ENCODE peak calls at places on chromosomes 16 and 17, in four cellular contexts. X is PC-3, H is heart left ventricle, N is IMR-90. G is an unnamed sample.
A peak's percentile ranks its signal among the peaks of the same experiment; 100 is the strongest.

GRCh38 chr17:17532991-17533390 is 36.8 kb upstream of the RASD1 start:
- DNase-seq in X (no peak), H (no peak), N (no peak), G (no peak)

GRCh38 chr16:482468-483185 is 44.9 kb upstream of the CAPN15 start:
- DNase-seq in X (no peak), H (no peak), N (no peak), G (no peak)

GRCh38 chr17:4130715-4131114 is 12.1 kb downstream of the ZZEF1 start:
- DNase-seq in X (no peak), H (no peak), N (peak; percentile 17), G (no peak)

GRCh38 chr17:18184143-18185007 is 747 bp downstream of the ALKBH5 start:
- DNase-seq in X (peak; percentile 20), H (peak; percentile 44), N (peak; percentile 55), G (no peak)

GRCh38 chr17:28174352-28175046 is 132.0 kb downstream of the NLK start:
- DNase-seq in X (peak; percentile 13), H (no peak), N (no peak), G (no peak)

GRCh38 chr17:51670899-51671298 is 410.6 kb downstream of the UTP18 start:
- DNase-seq in X (no peak), H (no peak), N (no peak), G (no peak)

GRCh38 chr17:49739662-49740271 is 24.2 kb downstream of the FAM117A start:
- DNase-seq in X (no peak), H (peak; percentile 73), N (peak; percentile 16), G (no peak)

GRCh38 chr17:50638851-50639767 is 4.4 kb downstream of the ABCC3 start:
- DNase-seq in X (peak; percentile 100), H (peak; percentile 87), N (peak; percentile 97), G (no peak)

GRCh38 chr16:86085161-86085611 is 186.2 kb downstream of the IRF8 start:
- DNase-seq in X (no peak), H (no peak), N (no peak), G (peak; percentile 72)

GRCh38 chr17:9837551-9838471 is 12.1 kb downstream of the GLP2R start:
- DNase-seq in X (peak; percentile 90), H (peak; percentile 41), N (peak; percentile 85), G (no peak)

GRCh38 chr17:16521070-16521727 is 29.2 kb upstream of the LRRC75A start:
- DNase-seq in X (peak; percentile 94), H (peak; percentile 80), N (peak; percentile 91), G (no peak)

GRCh38 chr17:9499041-9499440 is 76.6 kb downstream of the STX8 start:
- DNase-seq in X (no peak), H (no peak), N (no peak), G (no peak)

GRCh38 chr16:13923703-13924298 is 3.8 kb downstream of the ERCC4 start:
- DNase-seq in X (peak; percentile 69), H (no peak), N (peak; percentile 67), G (no peak)

GRCh38 chr16:263182-263774 is 12.5 kb downstream of the RGS11 start:
- DNase-seq in X (no peak), H (no peak), N (no peak), G (peak; percentile 92)

GRCh38 chr16:79885320-79885719 is 284.8 kb upstream of the MAF start:
- DNase-seq in X (no peak), H (no peak), N (no peak), G (no peak)

GRCh38 chr16:19781196-19781595 is 63.1 kb downstream of the IQCK start:
- DNase-seq in X (no peak), H (no peak), N (peak; percentile 18), G (no peak)

DNA sequence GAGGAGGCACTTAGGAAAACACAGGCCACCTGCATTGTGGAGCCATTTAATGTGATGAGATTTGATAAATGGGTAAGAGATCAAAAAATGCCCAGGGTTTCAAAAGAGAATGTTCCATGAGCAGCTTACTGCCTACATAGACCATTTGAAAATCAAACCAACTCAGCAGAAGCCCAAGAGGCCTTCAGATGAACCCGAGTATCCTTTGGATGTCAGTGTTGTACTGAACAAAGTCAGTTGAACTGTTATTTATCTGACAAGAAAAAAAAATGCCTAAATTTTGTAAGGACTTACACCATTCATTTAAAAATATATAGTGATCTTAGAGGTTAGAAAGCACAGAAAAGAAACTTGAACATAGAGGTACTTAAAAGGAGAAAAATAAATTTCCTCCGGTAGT is 381.7 kb downstream of the ZFHX3 start:
- DNase-seq in X (no peak), H (no peak), N (peak; percentile 12), G (no peak)
- TF ChIP-seq CTCF in X (no peak), H (no peak), N (no peak), G (peak; percentile 21)

GRCh38 chr16:77951788-77952187 is 70.6 kb upstream of the CLEC3A start:
- DNase-seq in X (peak; percentile 35), H (no peak), N (no peak), G (no peak)
- TF ChIP-seq CTCF in X (peak; percentile 34), H (peak; percentile 34), N (no peak), G (peak; percentile 30)

GRCh38 chr17:74458835-74459234 is 7.6 kb upstream of the CD300A start:
- DNase-seq in X (no peak), H (no peak), N (no peak), G (no peak)
- TF ChIP-seq CTCF in X (no peak), H (no peak), N (no peak), G (no peak)

DNA sequence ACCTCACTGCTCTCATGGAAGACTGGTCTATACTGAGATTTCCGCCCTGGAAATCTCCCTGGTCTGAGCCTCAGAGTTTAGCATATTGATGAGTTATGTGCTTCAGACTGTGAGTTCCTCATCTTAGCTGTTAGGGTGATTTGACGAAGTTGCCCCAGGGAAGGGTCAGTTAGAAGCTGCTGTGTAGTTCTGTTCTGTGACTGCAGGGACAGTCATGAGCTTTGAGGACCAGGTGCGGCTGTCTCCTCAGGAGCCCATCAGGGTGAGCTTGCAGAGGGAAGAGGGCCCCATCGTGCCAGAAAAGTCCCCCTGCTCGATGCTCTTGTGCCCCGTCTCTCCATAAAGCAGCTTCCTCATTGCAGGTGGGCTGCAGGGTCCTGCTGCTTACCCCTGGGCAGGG is 28.3 kb upstream of the IL17C start:
- DNase-seq in X (no peak), H (no peak), N (no peak), G (no peak)
- TF ChIP-seq CTCF in X (peak; percentile 20), H (no peak), N (peak; percentile 10), G (peak; percentile 23)

DNA sequence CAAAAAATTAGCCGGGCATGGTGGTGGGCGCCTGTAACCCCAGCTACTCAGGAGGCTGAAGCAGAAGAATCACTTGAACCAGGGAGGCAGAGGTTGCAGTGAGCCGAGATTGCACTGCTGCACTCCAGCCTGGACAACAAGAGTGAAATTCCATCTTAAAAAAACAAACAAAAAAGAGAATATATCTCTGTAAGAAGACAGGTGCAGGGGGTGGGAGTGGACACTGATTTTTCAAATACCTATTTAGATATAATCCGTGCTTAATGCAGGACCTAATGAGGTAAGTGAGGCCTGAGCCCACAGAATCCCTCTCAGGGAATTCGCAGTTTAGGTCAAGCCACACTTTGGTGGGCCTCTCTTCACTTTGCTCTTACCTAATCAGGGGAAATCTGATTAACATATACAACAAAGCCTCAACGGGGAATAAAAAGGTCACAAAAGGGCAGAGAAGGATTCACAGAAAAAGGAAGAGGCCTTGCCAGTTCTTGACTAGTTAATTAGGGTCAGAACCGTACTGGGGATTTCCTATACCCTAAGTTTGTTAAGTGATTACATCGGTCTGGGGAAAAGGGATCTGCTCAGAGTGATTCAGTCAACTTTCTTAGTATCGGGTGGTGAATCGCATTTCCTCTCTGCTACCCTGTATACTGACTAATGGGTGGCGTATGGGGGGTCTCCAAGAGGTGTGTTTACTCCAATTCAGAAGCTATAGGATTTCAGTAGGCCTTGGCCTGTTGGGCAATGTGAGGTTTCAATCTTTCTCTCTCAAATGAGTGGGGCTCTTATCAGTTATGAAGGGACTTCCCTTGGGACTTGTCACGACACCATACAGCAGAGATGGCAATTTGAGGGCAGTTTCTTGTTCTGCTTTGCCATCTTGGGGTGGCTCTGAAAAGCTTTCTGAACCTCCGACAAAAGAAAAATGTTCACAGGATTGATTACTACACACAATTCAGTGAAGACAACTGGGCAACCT is 1.9 kb upstream of the NFAT5 start:
- DNase-seq in X (peak; percentile 15), H (no peak), N (peak; percentile 65), G (no peak)
- TF ChIP-seq CTCF in X (no peak), H (no peak), N (no peak), G (no peak)

GRCh38 chr17:76451480-76451879 is 1.5 kb downstream of the UBE2O start:
- DNase-seq in X (no peak), H (no peak), N (no peak), G (no peak)

GRCh38 chr17:76452102-76452645 is 778 bp downstream of the UBE2O start:
- DNase-seq in X (peak; percentile 32), H (no peak), N (no peak), G (no peak)

GRCh38 chr17:76452646-76453430 is at the start of gene UBE2O:
- DNase-seq in X (peak; percentile 93), H (peak; percentile 92), N (peak; percentile 80), G (peak; percentile 96)

GRCh38 chr17:76449126-76449525 is 3.8 kb downstream of the UBE2O start:
- DNase-seq in X (no peak), H (no peak), N (no peak), G (no peak)

GRCh38 chr17:76453431-76453743 is 435 bp upstream of the UBE2O start:
- DNase-seq in X (no peak), H (no peak), N (no peak), G (no peak)
- TF ChIP-seq CTCF in X (no peak), H (no peak), N (no peak), G (peak; percentile 26)

GRCh38 chr16:21164521-21165168 is 6.2 kb downstream of the LDAF1 start:
- DNase-seq in X (no peak), H (no peak), N (no peak), G (no peak)

GRCh38 chr16:21166561-21166961 is 8.1 kb downstream of the LDAF1 start:
- DNase-seq in X (peak; percentile 23), H (no peak), N (peak; percentile 52), G (no peak)

GRCh38 chr16:21169249-21169981 is 10.9 kb downstream of the LDAF1 start:
- DNase-seq in X (no peak), H (no peak), N (peak; percentile 71), G (no peak)

GRCh38 chr16:21167360-21167759 is 8.9 kb downstream of the LDAF1 start:
- DNase-seq in X (peak; percentile 91), H (no peak), N (peak; percentile 98), G (no peak)

GRCh38 chr16:21167929-21168602 is 9.6 kb downstream of the LDAF1 start:
- DNase-seq in X (no peak), H (no peak), N (no peak), G (no peak)
- TF ChIP-seq CTCF in X (no peak), H (no peak), N (no peak), G (no peak)

GRCh38 chr16:8762254-8762653 is 35.2 kb downstream of the TMEM186 start:
- DNase-seq in X (no peak), H (no peak), N (no peak), G (no peak)
- TF ChIP-seq CTCF in X (no peak), H (no peak), N (no peak), G (no peak)

GRCh38 chr16:4639899-4640509 is 15.4 kb downstream of the MGRN1 start:
- DNase-seq in X (no peak), H (no peak), N (no peak), G (no peak)
- TF ChIP-seq CTCF in X (no peak), H (no peak), N (no peak), G (no peak)

G was measured in chondrocyte.